ENCODE peak calls at places on chromosome 17, in seven cellular contexts. One of them, this sample, is unnamed.

GRCh38 chr17:10033982-10034381 is 128.9 kb upstream of the RCVRN start:
- DNase-seq in A673: no peak
- DNase-seq in natural killer cell: no peak
- DNase-seq in foreskin keratinocyte: no peak
- DNase-seq in GM12865: no peak
- DNase-seq in choroid plexus epithelial cell: no peak
- DNase-seq in keratinocyte: no peak
- DNase-seq in this sample: peak; percentile 61

GRCh38 chr17:3683054-3683511 is 12.9 kb downstream of the P2RX5 start:
- DNase-seq in keratinocyte: no peak
- DNase-seq in choroid plexus epithelial cell: no peak
- DNase-seq in foreskin keratinocyte: no peak
- DNase-seq in A673: peak; percentile 66
- DNase-seq in natural killer cell: peak; percentile 46
- DNase-seq in GM12865: peak; percentile 85
- DNase-seq in this sample: no peak

GRCh38 chr17:79825580-79825921 is 13.7 kb downstream of the CBX4 start:
- DNase-seq in foreskin keratinocyte: no peak
- DNase-seq in GM12865: no peak
- DNase-seq in A673: no peak
- DNase-seq in choroid plexus epithelial cell: no peak
- DNase-seq in keratinocyte: no peak
- DNase-seq in natural killer cell: no peak
- DNase-seq in this sample: no peak

GRCh38 chr17:8249621-8250020 is 532 bp downstream of the PFAS start:
- DNase-seq in keratinocyte: no peak
- DNase-seq in A673: no peak
- DNase-seq in natural killer cell: no peak
- DNase-seq in foreskin keratinocyte: no peak
- DNase-seq in GM12865: no peak
- DNase-seq in choroid plexus epithelial cell: peak; percentile 4
- DNase-seq in this sample: no peak

GRCh38 chr17:65618516-65618915 is 57.1 kb upstream of the AXIN2 start:
- DNase-seq in GM12865: no peak
- DNase-seq in A673: no peak
- DNase-seq in foreskin keratinocyte: no peak
- DNase-seq in keratinocyte: no peak
- DNase-seq in natural killer cell: no peak
- DNase-seq in choroid plexus epithelial cell: no peak
- DNase-seq in this sample: no peak

GRCh38 chr17:27543464-27543856 is 87.2 kb downstream of the KSR1 start:
- DNase-seq in keratinocyte: no peak
- DNase-seq in A673: no peak
- DNase-seq in foreskin keratinocyte: no peak
- DNase-seq in natural killer cell: no peak
- DNase-seq in choroid plexus epithelial cell: no peak
- DNase-seq in GM12865: no peak
- DNase-seq in this sample: no peak

GRCh38 chr17:1019451-1019850 is 22.5 kb downstream of the TIMM22 start:
- DNase-seq in foreskin keratinocyte: no peak
- DNase-seq in choroid plexus epithelial cell: no peak
- DNase-seq in A673: no peak
- DNase-seq in keratinocyte: no peak
- DNase-seq in GM12865: no peak
- DNase-seq in natural killer cell: no peak
- DNase-seq in this sample: no peak

GRCh38 chr17:76585649-76586593 is at the start of gene ST6GALNAC2:
- DNase-seq in foreskin keratinocyte: no peak
- DNase-seq in natural killer cell: peak; percentile 23
- DNase-seq in GM12865: peak; percentile 45
- DNase-seq in keratinocyte: no peak
- DNase-seq in A673: no peak
- DNase-seq in choroid plexus epithelial cell: no peak
- DNase-seq in this sample: peak; percentile 91

GRCh38 chr17:16328997-16329396 is 24.3 kb downstream of the CENPV start:
- DNase-seq in keratinocyte: no peak
- DNase-seq in choroid plexus epithelial cell: no peak
- DNase-seq in A673: peak; percentile 41
- DNase-seq in natural killer cell: no peak
- DNase-seq in GM12865: no peak
- DNase-seq in foreskin keratinocyte: no peak
- DNase-seq in this sample: no peak

GRCh38 chr17:32152130-32152529 is 9.8 kb downstream of the RHOT1 start:
- DNase-seq in GM12865: no peak
- DNase-seq in foreskin keratinocyte: no peak
- DNase-seq in keratinocyte: no peak
- DNase-seq in natural killer cell: no peak
- DNase-seq in A673: no peak
- DNase-seq in choroid plexus epithelial cell: peak; percentile 42
- DNase-seq in this sample: no peak

GRCh38 chr17:64039106-64039400 is 18.6 kb upstream of the ICAM2 start:
- DNase-seq in natural killer cell: no peak
- DNase-seq in foreskin keratinocyte: no peak
- DNase-seq in GM12865: no peak
- DNase-seq in choroid plexus epithelial cell: no peak
- DNase-seq in A673: no peak
- DNase-seq in keratinocyte: no peak
- DNase-seq in this sample: no peak

GRCh38 chr17:48027322-48027981 is 10.1 kb downstream of the COPZ2 start:
- DNase-seq in natural killer cell: no peak
- DNase-seq in GM12865: no peak
- DNase-seq in A673: no peak
- DNase-seq in keratinocyte: no peak
- DNase-seq in foreskin keratinocyte: no peak
- DNase-seq in choroid plexus epithelial cell: no peak
- DNase-seq in this sample: no peak

GRCh38 chr17:57902800-57903759 is 52.1 kb downstream of the CUEDC1 start:
- DNase-seq in keratinocyte: peak; percentile 82
- DNase-seq in choroid plexus epithelial cell: peak; percentile 73
- DNase-seq in A673: no peak
- DNase-seq in natural killer cell: no peak
- DNase-seq in GM12865: peak; percentile 92
- DNase-seq in foreskin keratinocyte: peak; percentile 91
- DNase-seq in this sample: peak; percentile 96

GRCh38 chr17:50923611-50924010 is 57.5 kb upstream of the TOB1 start:
- DNase-seq in natural killer cell: no peak
- DNase-seq in choroid plexus epithelial cell: no peak
- DNase-seq in foreskin keratinocyte: no peak
- DNase-seq in GM12865: no peak
- DNase-seq in A673: no peak
- DNase-seq in keratinocyte: no peak
- DNase-seq in this sample: no peak

GRCh38 chr17:35313875-35314409 is 59.5 kb downstream of the SLFN11 start:
- DNase-seq in choroid plexus epithelial cell: no peak
- DNase-seq in natural killer cell: peak; percentile 32
- DNase-seq in keratinocyte: no peak
- DNase-seq in foreskin keratinocyte: no peak
- DNase-seq in A673: no peak
- DNase-seq in GM12865: no peak
- DNase-seq in this sample: no peak

GRCh38 chr17:80009391-80010282 is 26.0 kb downstream of the TBC1D16 start:
- DNase-seq in natural killer cell: no peak
- DNase-seq in keratinocyte: no peak
- DNase-seq in foreskin keratinocyte: no peak
- DNase-seq in choroid plexus epithelial cell: no peak
- DNase-seq in A673: no peak
- DNase-seq in GM12865: no peak
- DNase-seq in this sample: no peak

GRCh38 chr17:71777048-71777638 is 343.7 kb upstream of the SOX9 start:
- DNase-seq in A673: no peak
- DNase-seq in keratinocyte: no peak
- DNase-seq in foreskin keratinocyte: no peak
- DNase-seq in GM12865: peak; percentile 64
- DNase-seq in choroid plexus epithelial cell: no peak
- DNase-seq in natural killer cell: no peak
- DNase-seq in this sample: no peak

GRCh38 chr17:7846765-7847661 is 7.9 kb upstream of the TMEM88 start:
- DNase-seq in GM12865: no peak
- DNase-seq in natural killer cell: no peak
- DNase-seq in A673: no peak
- DNase-seq in keratinocyte: no peak
- DNase-seq in choroid plexus epithelial cell: no peak
- DNase-seq in foreskin keratinocyte: no peak
- DNase-seq in this sample: peak; percentile 46

GRCh38 chr17:49703557-49704277 is 4.0 kb downstream of the SLC35B1 start:
- DNase-seq in choroid plexus epithelial cell: peak; percentile 81
- DNase-seq in GM12865: peak; percentile 49
- DNase-seq in A673: peak; percentile 34
- DNase-seq in keratinocyte: no peak
- DNase-seq in foreskin keratinocyte: no peak
- DNase-seq in natural killer cell: no peak
- DNase-seq in this sample: no peak

GRCh38 chr17:27810211-27810901 is 10.0 kb upstream of the NOS2 start:
- DNase-seq in keratinocyte: no peak
- DNase-seq in foreskin keratinocyte: no peak
- DNase-seq in natural killer cell: no peak
- DNase-seq in GM12865: peak; percentile 90
- DNase-seq in choroid plexus epithelial cell: no peak
- DNase-seq in A673: no peak
- DNase-seq in this sample: no peak

GRCh38 chr17:40884708-40885512 is at the start of gene KRT20:
- DNase-seq in A673: no peak
- DNase-seq in natural killer cell: no peak
- DNase-seq in keratinocyte: no peak
- DNase-seq in foreskin keratinocyte: no peak
- DNase-seq in choroid plexus epithelial cell: no peak
- DNase-seq in GM12865: no peak
- DNase-seq in this sample: no peak
- TF ChIP-seq CTCF in A673: no peak
- TF ChIP-seq CTCF in natural killer cell: no peak
- TF ChIP-seq CTCF in keratinocyte: no peak
- TF ChIP-seq CTCF in foreskin keratinocyte: peak; percentile 34
- TF ChIP-seq CTCF in choroid plexus epithelial cell: peak; percentile 34
- TF ChIP-seq CTCF in GM12865: no peak
- TF ChIP-seq CTCF in this sample: no peak

GRCh38 chr17:44000141-44000860 is 4.1 kb upstream of the NAGS start:
- DNase-seq in natural killer cell: no peak
- DNase-seq in keratinocyte: no peak
- DNase-seq in A673: no peak
- DNase-seq in foreskin keratinocyte: no peak
- DNase-seq in GM12865: no peak
- DNase-seq in choroid plexus epithelial cell: no peak
- DNase-seq in this sample: no peak

GRCh38 chr17:43999024-43999423 is 5.4 kb upstream of the NAGS start:
- DNase-seq in GM12865: no peak
- DNase-seq in foreskin keratinocyte: no peak
- DNase-seq in A673: no peak
- DNase-seq in choroid plexus epithelial cell: no peak
- DNase-seq in natural killer cell: no peak
- DNase-seq in keratinocyte: no peak
- DNase-seq in this sample: no peak

GRCh38 chr17:44002141-44002848 is 2.1 kb upstream of the NAGS start:
- DNase-seq in choroid plexus epithelial cell: peak; percentile 89
- DNase-seq in keratinocyte: no peak
- DNase-seq in A673: no peak
- DNase-seq in GM12865: no peak
- DNase-seq in foreskin keratinocyte: peak; percentile 69
- DNase-seq in natural killer cell: no peak
- DNase-seq in this sample: no peak

GRCh38 chr17:44000871-44001460 is 3.5 kb upstream of the NAGS start:
- DNase-seq in keratinocyte: no peak
- DNase-seq in A673: no peak
- DNase-seq in choroid plexus epithelial cell: no peak
- DNase-seq in foreskin keratinocyte: no peak
- DNase-seq in GM12865: no peak
- DNase-seq in natural killer cell: no peak
- DNase-seq in this sample: no peak

GRCh38 chr17:44001461-44001920 is 2.9 kb upstream of the NAGS start:
- DNase-seq in foreskin keratinocyte: no peak
- DNase-seq in keratinocyte: no peak
- DNase-seq in A673: no peak
- DNase-seq in choroid plexus epithelial cell: no peak
- DNase-seq in GM12865: no peak
- DNase-seq in natural killer cell: no peak
- DNase-seq in this sample: no peak
- TF ChIP-seq CTCF in foreskin keratinocyte: no peak
- TF ChIP-seq CTCF in keratinocyte: no peak
- TF ChIP-seq CTCF in A673: no peak
- TF ChIP-seq CTCF in choroid plexus epithelial cell: no peak
- TF ChIP-seq CTCF in GM12865: no peak
- TF ChIP-seq CTCF in natural killer cell: no peak
- TF ChIP-seq CTCF in this sample: no peak

DNA sequence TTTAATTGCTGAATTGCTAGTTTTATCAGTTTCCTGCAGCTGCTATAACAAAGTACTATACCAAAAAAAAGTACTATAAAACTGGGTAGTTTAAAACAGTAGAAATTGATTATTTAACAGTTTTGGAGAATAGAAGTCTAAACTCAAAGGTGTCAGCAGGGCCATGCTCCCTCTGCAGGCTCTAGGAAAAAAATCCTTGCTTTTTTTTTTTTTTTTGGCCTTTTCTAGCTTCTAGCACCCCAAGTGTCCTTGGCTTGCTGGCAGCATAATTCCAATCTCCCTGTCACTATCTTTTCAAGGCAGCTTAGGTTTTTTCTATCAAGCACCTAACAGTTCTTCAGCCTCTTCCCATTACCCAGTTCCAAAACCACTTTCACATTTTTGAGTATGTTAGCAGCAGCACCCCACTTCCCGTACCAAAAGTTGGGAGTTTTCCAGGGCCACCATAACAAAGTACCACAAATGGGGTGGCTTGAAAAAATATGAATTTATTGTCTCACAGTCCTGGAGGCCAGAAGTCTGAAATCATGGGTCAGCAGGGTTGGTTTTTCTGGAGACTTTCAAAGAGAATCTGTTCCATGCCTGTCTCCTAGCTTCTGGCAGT is 37.4 kb downstream of the BPTF start:
- DNase-seq in choroid plexus epithelial cell: no peak
- DNase-seq in GM12865: no peak
- DNase-seq in foreskin keratinocyte: no peak
- DNase-seq in keratinocyte: no peak
- DNase-seq in natural killer cell: no peak
- DNase-seq in A673: no peak
- DNase-seq in this sample: no peak
- TF ChIP-seq CTCF in choroid plexus epithelial cell: peak; percentile 29
- TF ChIP-seq CTCF in GM12865: no peak
- TF ChIP-seq CTCF in foreskin keratinocyte: peak; percentile 40
- TF ChIP-seq CTCF in keratinocyte: no peak
- TF ChIP-seq CTCF in natural killer cell: no peak
- TF ChIP-seq CTCF in A673: peak; percentile 15
- TF ChIP-seq CTCF in this sample: no peak

GRCh38 chr17:81039096-81039495 is 4.1 kb downstream of the BAIAP2 start:
- DNase-seq in choroid plexus epithelial cell: no peak
- DNase-seq in foreskin keratinocyte: no peak
- DNase-seq in A673: no peak
- DNase-seq in keratinocyte: no peak
- DNase-seq in natural killer cell: no peak
- DNase-seq in GM12865: no peak
- DNase-seq in this sample: no peak

GRCh38 chr17:81043319-81043724 is 8.4 kb downstream of the BAIAP2 start:
- DNase-seq in natural killer cell: no peak
- DNase-seq in choroid plexus epithelial cell: no peak
- DNase-seq in foreskin keratinocyte: no peak
- DNase-seq in GM12865: no peak
- DNase-seq in keratinocyte: no peak
- DNase-seq in A673: no peak
- DNase-seq in this sample: no peak

GRCh38 chr17:81039854-81040758 is 5.2 kb downstream of the BAIAP2 start:
- DNase-seq in GM12865: no peak
- DNase-seq in foreskin keratinocyte: no peak
- DNase-seq in A673: peak; percentile 86
- DNase-seq in keratinocyte: no peak
- DNase-seq in natural killer cell: no peak
- DNase-seq in choroid plexus epithelial cell: peak; percentile 68
- DNase-seq in this sample: no peak

GRCh38 chr17:81042606-81043005 is 7.7 kb downstream of the BAIAP2 start:
- DNase-seq in choroid plexus epithelial cell: no peak
- DNase-seq in A673: no peak
- DNase-seq in foreskin keratinocyte: no peak
- DNase-seq in natural killer cell: no peak
- DNase-seq in GM12865: no peak
- DNase-seq in keratinocyte: no peak
- DNase-seq in this sample: no peak

GRCh38 chr17:81040791-81041337 is 5.9 kb downstream of the BAIAP2 start:
- DNase-seq in foreskin keratinocyte: no peak
- DNase-seq in A673: peak; percentile 44
- DNase-seq in natural killer cell: no peak
- DNase-seq in choroid plexus epithelial cell: no peak
- DNase-seq in keratinocyte: no peak
- DNase-seq in GM12865: peak; percentile 27
- DNase-seq in this sample: no peak
- TF ChIP-seq CTCF in foreskin keratinocyte: peak; percentile 59
- TF ChIP-seq CTCF in A673: peak; percentile 62
- TF ChIP-seq CTCF in natural killer cell: no peak
- TF ChIP-seq CTCF in choroid plexus epithelial cell: peak; percentile 63
- TF ChIP-seq CTCF in keratinocyte: peak; percentile 65
- TF ChIP-seq CTCF in GM12865: peak; percentile 58
- TF ChIP-seq CTCF in this sample: peak; percentile 43

This sample was measured in lower lobe of right lung.